ENCODE peak calls at places on chromosomes 5 and 9, in five cellular contexts. F, C, R, K and V are unnamed samples.

GRCh38 chr5:180523629-180524466 is 29.7 kb downstream of the CNOT6 start:
- DNase-seq in F (no peak), C (no peak), R (no peak), K (no peak), V (no peak)

GRCh38 chr5:42396111-42396510 is 27.1 kb upstream of the GHR start:
- DNase-seq in F (no peak), C (no peak), R (no peak), K (no peak), V (no peak)

GRCh38 chr5:15502208-15502607 is 2.2 kb downstream of the FBXL7 start:
- DNase-seq in F (no peak), C (no peak), R (no peak), K (no peak), V (no peak)

GRCh38 chr9:127318651-127319167 is 54.1 kb downstream of the GARNL3 start:
- DNase-seq in F (no peak), C (no peak), R (no peak), K (no peak), V (no peak)

GRCh38 chr9:135241381-135242380 is 154.2 kb downstream of the OLFM1 start:
- DNase-seq in F (no peak), C (no peak), R (no peak), K (no peak), V (no peak)

GRCh38 chr9:29397148-29397547 is 1823.9 kb upstream of the C9orf72 start:
- DNase-seq in F (no peak), C (no peak), R (no peak), K (no peak), V (no peak)

GRCh38 chr9:126822278-126822677 is 17.4 kb downstream of the ZBTB43 start:
- DNase-seq in F (no peak), C (no peak), R (no peak), K (no peak), V (no peak)

GRCh38 chr9:111891910-111892499 is 4.6 kb upstream of the UGCG start:
- DNase-seq in F (peak), C (peak), R (no peak), K (no peak), V (peak)

GRCh38 chr5:171342362-171343111 is 33.5 kb downstream of the TLX3 start:
- DNase-seq in F (peak), C (peak), R (peak), K (no peak), V (peak)

GRCh38 chr9:105333076-105333475 is 88.6 kb downstream of the SLC44A1 start:
- DNase-seq in F (no peak), C (no peak), R (no peak), K (no peak), V (no peak)

GRCh38 chr9:130846487-130847305 is 11.6 kb downstream of the ABL1 start:
- DNase-seq in F (no peak), C (no peak), R (peak), K (no peak), V (no peak)

GRCh38 chr9:98168952-98169488 is 23.4 kb downstream of the CORO2A start:
- DNase-seq in F (peak), C (peak), R (peak), K (peak), V (no peak)

GRCh38 chr5:171895076-171895475 is 109.5 kb downstream of the SMIM23 start:
- DNase-seq in F (no peak), C (no peak), R (no peak), K (no peak), V (no peak)

GRCh38 chr9:113677569-113677968 is 198.5 kb upstream of the ZNF618 start:
- DNase-seq in F (no peak), C (no peak), R (no peak), K (no peak), V (no peak)

GRCh38 chr9:114161518-114161917 is 6.2 kb downstream of the COL27A1 start:
- DNase-seq in F (no peak), C (no peak), R (no peak), K (no peak), V (no peak)

GRCh38 chr5:43658499-43658898 is 55.5 kb downstream of the NNT start:
- DNase-seq in F (no peak), C (no peak), R (no peak), K (no peak), V (no peak)

GRCh38 chr9:27280858-27281257 is 16.1 kb downstream of the EQTN start:
- DNase-seq in F (no peak), C (no peak), R (no peak), K (no peak), V (no peak)

GRCh38 chr9:79706512-79706911 is 134.7 kb downstream of the TLE4 start:
- DNase-seq in F (no peak), C (no peak), R (no peak), K (no peak), V (no peak)

GRCh38 chr5:217860-218456 is at the start of the genes CCDC127 and SDHA:
- DNase-seq in F (peak), C (peak), R (peak), K (peak), V (peak)

GRCh38 chr5:31581498-31582099 is 49.5 kb downstream of the C5orf22 start:
- DNase-seq in F (peak), C (peak), R (peak), K (no peak), V (peak)

GRCh38 chr9:129576546-129577543 is 44.1 kb downstream of the C9orf50 start:
- DNase-seq in F (no peak), C (no peak), R (no peak), K (no peak), V (no peak)

GRCh38 chr9:107176701-107177100 is 106.4 kb upstream of the RAD23B start:
- DNase-seq in F (no peak), C (no peak), R (peak), K (no peak), V (no peak)

GRCh38 chr5:157459715-157460599 is at the start of gene NIPAL4:
- DNase-seq in F (no peak), C (no peak), R (peak), K (no peak), V (no peak)

GRCh38 chr9:133103183-133103986 is 17.7 kb downstream of the RALGDS start:
- DNase-seq in F (peak), C (peak), R (peak), K (no peak), V (no peak)

GRCh38 chr9:76394896-76395244 is 644 bp upstream of the RFK start:
- DNase-seq in F (peak), C (peak), R (peak), K (peak), V (peak)
- TF ChIP-seq ZBTB33 in F (no peak), C (no peak), R (no peak), K (no peak), V (no peak)

DNA sequence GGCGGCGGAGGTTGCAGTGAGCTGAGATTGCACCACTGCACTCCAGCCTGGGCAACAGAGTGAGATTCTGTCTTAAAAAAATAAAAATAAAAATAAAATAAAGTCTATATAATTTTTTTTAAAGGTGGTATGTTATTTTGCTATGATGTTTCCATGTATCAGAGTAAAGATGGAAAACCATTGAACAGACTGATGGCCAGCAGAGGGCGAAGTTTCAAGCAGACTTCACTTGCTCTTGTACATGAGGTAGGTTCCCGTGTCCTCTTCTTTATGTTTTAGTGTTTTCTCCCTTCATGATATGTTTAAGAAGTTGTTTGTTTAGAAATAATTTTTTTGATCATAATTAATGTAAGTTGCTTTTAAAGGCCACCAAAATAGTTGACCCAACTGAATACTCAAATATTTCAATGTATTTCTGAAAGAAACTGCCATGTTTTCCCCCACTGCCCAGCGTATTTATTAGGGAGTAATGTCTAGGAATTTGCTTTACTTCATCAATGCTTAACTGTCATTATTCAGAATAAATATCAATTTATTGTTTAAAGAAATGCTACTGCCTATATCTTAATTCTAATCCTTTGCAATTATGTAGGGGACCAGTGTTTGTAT is 146.4 kb downstream of the HACD4 start:
- DNase-seq in F (peak), C (no peak), R (peak), K (peak), V (peak)
- TF ChIP-seq ZBTB33 in F (no peak), C (no peak), R (no peak), K (no peak), V (no peak)

GRCh38 chr9:16639644-16640043 is 230.8 kb downstream of the BNC2 start:
- DNase-seq in F (no peak), C (no peak), R (no peak), K (no peak), V (no peak)

GRCh38 chr9:16633794-16634193 is 236.7 kb downstream of the BNC2 start:
- DNase-seq in F (no peak), C (no peak), R (no peak), K (no peak), V (no peak)

GRCh38 chr9:16637938-16638337 is 232.5 kb downstream of the BNC2 start:
- DNase-seq in F (no peak), C (no peak), R (no peak), K (no peak), V (no peak)

GRCh38 chr9:16640649-16641048 is 229.8 kb downstream of the BNC2 start:
- DNase-seq in F (no peak), C (no peak), R (no peak), K (no peak), V (no peak)

DNA sequence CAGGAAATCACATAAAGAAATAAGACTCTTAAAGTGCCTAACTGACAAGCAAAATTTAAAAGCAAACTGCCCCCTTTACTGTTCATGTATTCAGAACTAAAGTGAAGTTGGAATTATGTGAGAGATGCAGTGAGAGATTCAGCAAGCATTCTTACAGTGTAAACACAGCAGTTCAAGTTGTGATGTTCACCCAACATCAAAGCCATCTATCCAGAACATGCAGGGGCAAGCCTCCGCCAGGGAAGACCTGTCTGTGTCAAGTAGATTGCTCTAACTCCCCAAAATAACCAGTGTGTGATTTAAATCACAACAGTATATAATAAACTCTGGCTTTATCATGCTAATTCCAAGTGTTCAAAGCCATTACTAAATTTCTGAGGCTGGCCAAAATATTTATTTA is 233.3 kb downstream of the BNC2 start:
- DNase-seq in F (no peak), C (no peak), R (no peak), K (no peak), V (no peak)
- TF ChIP-seq ZBTB33 in F (no peak), C (no peak), R (no peak), K (no peak), V (no peak)

DNA sequence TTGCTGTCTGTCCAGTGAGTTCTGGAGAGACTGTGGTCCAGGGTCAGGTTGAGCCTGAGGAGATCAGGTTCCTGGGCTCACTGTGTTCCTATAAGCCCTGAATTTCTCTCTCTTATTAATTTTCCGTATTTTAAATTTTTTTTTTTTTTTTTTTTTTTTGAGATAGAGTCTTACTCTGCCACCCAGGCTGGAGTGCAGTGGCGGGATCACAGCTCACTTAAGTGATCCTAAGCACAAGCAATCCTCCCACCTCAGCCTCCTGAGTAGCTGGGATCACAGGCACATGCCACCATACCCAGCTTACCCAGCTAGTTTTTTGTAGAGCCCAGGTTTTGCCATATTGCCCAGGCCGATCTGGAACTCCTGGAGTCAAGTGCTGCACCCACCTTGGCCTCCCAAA is 22.5 kb downstream of the NDST1 start:
- DNase-seq in F (no peak), C (no peak), R (no peak), K (no peak), V (no peak)
- TF ChIP-seq ZBTB33 in F (no peak), C (no peak), R (no peak), K (no peak), V (no peak)

GRCh38 chr5:8813180-8813579 is 732.7 kb downstream of the SEMA5A start:
- DNase-seq in F (no peak), C (no peak), R (no peak), K (no peak), V (no peak)
- TF ChIP-seq ZBTB33 in F (no peak), C (no peak), R (no peak), K (no peak), V (no peak)

DNA sequence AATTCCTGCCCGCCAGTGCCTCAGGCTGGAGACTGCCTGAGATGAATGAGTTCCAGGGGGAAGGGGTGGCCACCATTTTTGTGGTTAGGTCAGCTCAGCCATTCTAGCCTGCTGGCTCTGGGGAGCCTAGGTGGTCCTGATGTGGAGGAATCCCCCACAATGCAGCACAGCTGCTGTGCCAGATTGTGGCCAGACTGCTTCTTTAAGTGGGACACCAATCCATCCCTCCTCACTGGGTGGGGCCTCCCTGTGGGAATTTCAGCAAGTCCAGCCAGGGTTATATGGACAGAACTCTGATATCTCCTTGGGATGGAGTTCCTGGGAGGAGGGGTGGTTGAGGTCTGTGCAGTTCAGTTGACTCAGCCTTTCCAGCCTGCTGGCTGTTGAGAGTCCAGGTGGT is 51.2 kb upstream of the DAP start:
- DNase-seq in F (no peak), C (no peak), R (no peak), K (no peak), V (no peak)
- TF ChIP-seq ZBTB33 in F (no peak), C (no peak), R (no peak), K (no peak), V (no peak)

DNA sequence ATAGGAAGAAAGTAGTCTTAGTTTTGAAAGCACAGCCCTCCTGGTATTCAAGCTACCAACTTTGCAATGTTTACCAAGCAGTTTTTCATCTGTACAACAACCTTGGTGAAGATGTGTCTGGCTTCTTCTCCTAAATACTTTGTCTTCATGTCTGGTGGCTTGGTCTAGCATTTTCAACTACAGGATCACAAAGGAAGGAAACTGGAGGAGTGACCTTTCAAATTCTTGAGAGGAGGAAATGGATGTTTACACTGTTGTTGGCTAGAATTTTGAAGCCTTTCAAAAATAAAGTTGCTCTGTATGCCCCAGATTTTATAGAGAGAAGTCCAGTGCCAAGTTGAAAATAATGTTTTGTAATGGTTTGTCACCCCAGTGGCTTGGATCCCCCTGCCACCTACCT is 16.3 kb downstream of the PAM start:
- DNase-seq in F (no peak), C (no peak), R (no peak), K (no peak), V (no peak)
- TF ChIP-seq ZBTB33 in F (no peak), C (no peak), R (no peak), K (no peak), V (no peak)

GRCh38 chr9:77991191-77991590 is 40.4 kb downstream of the GNAQ start:
- DNase-seq in F (no peak), C (no peak), R (no peak), K (no peak), V (no peak)

GRCh38 chr9:77989437-77989836 is 42.2 kb downstream of the GNAQ start:
- DNase-seq in F (no peak), C (no peak), R (no peak), K (no peak), V (no peak)

GRCh38 chr9:77987104-77987656 is 44.4 kb downstream of the GNAQ start:
- DNase-seq in F (no peak), C (peak), R (peak), K (no peak), V (no peak)

GRCh38 chr9:77987880-77988525 is 43.6 kb downstream of the GNAQ start:
- DNase-seq in F (no peak), C (no peak), R (no peak), K (no peak), V (no peak)

DNA sequence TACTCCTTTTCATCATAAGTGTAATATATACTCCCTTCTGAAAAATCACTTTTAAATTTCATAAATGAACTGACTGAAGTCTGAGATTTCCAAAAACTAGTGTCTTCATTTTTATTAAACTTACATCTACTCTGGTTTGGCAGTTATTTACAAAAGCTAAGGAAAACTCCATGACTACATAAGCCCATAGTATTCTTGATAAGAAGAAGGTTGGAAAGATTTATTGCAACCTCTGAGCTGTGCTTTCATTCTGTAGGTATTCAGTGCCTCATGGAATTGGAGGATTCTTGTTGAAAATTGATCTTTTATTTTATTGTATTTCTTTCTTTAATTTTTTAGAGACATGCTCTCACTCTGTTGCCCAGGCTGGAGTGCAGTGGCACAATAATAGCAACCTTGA is 41.7 kb downstream of the GNAQ start:
- DNase-seq in F (no peak), C (no peak), R (no peak), K (no peak), V (no peak)
- TF ChIP-seq ZBTB33 in F (no peak), C (no peak), R (no peak), K (no peak), V (no peak)

GRCh38 chr5:96528816-96529474 is 95.9 kb upstream of the PCSK1 start:
- DNase-seq in F (no peak), C (no peak), R (peak), K (no peak), V (no peak)
- TF ChIP-seq ZBTB33 in F (no peak), C (no peak), R (no peak), K (no peak), V (no peak)

DNA sequence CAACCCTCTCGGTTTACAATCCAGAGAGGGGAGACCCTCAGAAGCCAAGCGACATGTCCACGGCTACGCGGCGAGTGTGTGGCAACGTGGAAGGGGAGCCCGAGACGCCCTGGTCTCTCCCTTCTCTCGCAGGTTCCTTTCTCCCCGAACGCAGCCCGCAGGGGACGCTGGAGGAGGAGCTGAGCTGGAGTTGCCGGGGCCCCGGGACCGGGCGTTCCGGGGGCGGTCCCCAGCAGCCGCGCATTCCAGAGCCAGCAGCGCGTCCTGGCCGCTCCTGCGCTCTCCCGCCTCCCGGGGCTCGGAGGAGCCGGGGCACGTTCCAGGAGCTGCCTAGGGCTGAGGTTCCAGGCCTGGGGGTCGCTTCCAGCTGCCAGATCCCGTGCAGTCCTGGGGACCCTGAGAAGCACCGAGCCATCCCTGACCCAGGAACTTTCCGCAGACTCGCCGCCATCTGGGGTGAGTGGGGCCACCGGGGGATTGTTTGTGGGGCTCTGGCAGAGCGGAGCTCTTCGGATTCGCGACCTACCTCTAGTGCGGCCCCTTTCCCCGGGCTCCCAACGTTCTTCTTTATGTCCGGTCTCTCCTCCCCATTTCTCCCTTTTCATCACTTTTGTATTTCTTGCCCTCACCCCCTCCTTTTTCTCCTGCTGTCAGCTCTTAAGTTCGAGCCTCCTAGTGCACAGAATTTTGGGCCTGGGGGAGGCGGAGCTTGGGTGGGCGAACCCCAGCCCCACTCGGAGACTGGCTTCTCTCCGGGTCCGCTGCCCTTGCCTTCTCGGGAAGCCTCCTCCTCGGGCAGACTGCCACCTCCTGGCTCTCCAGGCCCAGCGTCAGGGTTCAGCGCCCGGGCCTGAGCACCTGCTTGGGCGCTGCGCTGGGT is at the start of gene SMIM3:
- DNase-seq in F (peak), C (peak), R (peak), K (no peak), V (no peak)
- TF ChIP-seq ZBTB33 in F (peak), C (no peak), R (no peak), K (no peak), V (no peak)